ENCODE peak calls at places on chromosomes 5 and 9, in seven cellular contexts. H, S, R, M, Z, A and Y are unnamed samples.

GRCh38 chr9:110875275-110875674 is 163.0 kb downstream of the LPAR1 start:
- DNase-seq in H (no peak), R (peak; percentile 33), Z (no peak), S (no peak), A (peak; percentile 49), M (no peak), Y (no peak)

GRCh38 chr9:73813546-73813945 is 661.9 kb downstream of the ANXA1 start:
- DNase-seq in H (no peak), R (no peak), A (no peak), S (no peak), M (no peak), Z (no peak), Y (no peak)

GRCh38 chr5:38265546-38266179 is 7.3 kb downstream of the EGFLAM start:
- DNase-seq in A (peak; percentile 66), R (peak; percentile 73), Z (no peak), H (peak; percentile 61), S (no peak), M (peak; percentile 48), Y (peak; percentile 30)

GRCh38 chr5:83374547-83374946 is 97.0 kb upstream of the VCAN start:
- DNase-seq in M (no peak), A (no peak), Z (no peak), S (no peak), R (no peak), H (no peak), Y (peak; percentile 42)

GRCh38 chr9:134185536-134186011 is 21.2 kb upstream of the RNU6ATAC start:
- DNase-seq in S (no peak), R (no peak), Z (peak; percentile 5), M (no peak), A (peak; percentile 41), H (no peak), Y (no peak)

GRCh38 chr5:174726916-174727793 is 2.8 kb downstream of the MSX2 start:
- DNase-seq in R (no peak), H (no peak), S (no peak), Z (no peak), A (no peak), M (no peak), Y (no peak)

GRCh38 chr5:11181940-11182339 is 420.9 kb upstream of the DAP start:
- DNase-seq in H (no peak), R (no peak), M (no peak), Z (no peak), A (no peak), S (no peak), Y (no peak)

GRCh38 chr5:10220253-10220652 is 29.4 kb downstream of the ATPSCKMT start:
- DNase-seq in A (no peak), Z (no peak), R (no peak), H (no peak), S (no peak), M (no peak), Y (no peak)

GRCh38 chr9:6040077-6040476 is 24.7 kb upstream of the RANBP6 start:
- DNase-seq in S (no peak), A (no peak), H (no peak), Z (no peak), M (no peak), R (no peak), Y (no peak)

GRCh38 chr9:72471096-72471495 is 50.3 kb upstream of the TMC1 start:
- DNase-seq in R (no peak), Z (no peak), H (no peak), A (no peak), S (no peak), M (no peak), Y (no peak)

GRCh38 chr9:91896513-91897121 is 53.4 kb downstream of the ROR2 start:
- DNase-seq in M (no peak), H (peak; percentile 71), Z (no peak), R (no peak), S (no peak), A (no peak), Y (peak; percentile 77)

GRCh38 chr5:87401626-87402025 is 11.1 kb downstream of the CCNH start:
- DNase-seq in R (no peak), M (no peak), A (no peak), H (no peak), Z (no peak), S (no peak), Y (no peak)

GRCh38 chr5:175701797-175702196 is 43.9 kb downstream of the HRH2 start:
- DNase-seq in Z (no peak), R (no peak), H (peak; percentile 10), S (no peak), A (no peak), M (no peak), Y (no peak)

GRCh38 chr9:124770359-124771020 is 621 bp downstream of the NR6A1 start:
- DNase-seq in R (no peak), A (peak; percentile 93), Z (no peak), M (no peak), H (no peak), S (peak; percentile 30), Y (no peak)

GRCh38 chr9:69919461-69920061 is 98.9 kb downstream of the CFAP95 start:
- DNase-seq in A (peak; percentile 65), H (no peak), M (no peak), Z (no peak), S (no peak), R (no peak), Y (no peak)

GRCh38 chr9:90870646-90871326 is 69.2 kb downstream of the SYK start:
- DNase-seq in Z (no peak), M (no peak), A (no peak), R (peak; percentile 34), H (peak; percentile 38), S (peak; percentile 29), Y (no peak)

GRCh38 chr9:12735669-12736068 is 39.2 kb upstream of the LURAP1L start:
- DNase-seq in M (no peak), H (no peak), R (no peak), A (no peak), Z (no peak), S (no peak), Y (no peak)

GRCh38 chr5:40483316-40483715 is 196.4 kb upstream of the PTGER4 start:
- DNase-seq in A (no peak), Z (no peak), R (no peak), M (no peak), S (no peak), H (no peak), Y (no peak)

GRCh38 chr5:159345861-159346260 is 15.6 kb upstream of the IL12B start:
- DNase-seq in A (no peak), R (no peak), M (no peak), H (no peak), S (no peak), Z (no peak), Y (no peak)

GRCh38 chr9:35923927-35924763 is 14.9 kb downstream of the SPAAR start:
- DNase-seq in M (no peak), Z (no peak), A (no peak), S (no peak), H (no peak), R (no peak), Y (peak; percentile 74)

GRCh38 chr5:34685485-34686197 is 29.5 kb downstream of the RAI14 start:
- DNase-seq in R (no peak), M (no peak), A (peak; percentile 42), H (no peak), Z (no peak), S (no peak), Y (no peak)

GRCh38 chr9:113389451-113389850 is 11.6 kb downstream of the ALAD start:
- DNase-seq in M (no peak), Z (no peak), A (peak; percentile 13), R (no peak), H (no peak), S (no peak), Y (no peak)

GRCh38 chr9:113390192-113390960 is 10.7 kb downstream of the ALAD start:
- DNase-seq in S (no peak), A (peak; percentile 14), H (no peak), R (no peak), Z (no peak), M (no peak), Y (no peak)

GRCh38 chr9:113393281-113393680 is 7.8 kb downstream of the ALAD start:
- DNase-seq in S (no peak), R (no peak), A (no peak), Z (no peak), H (no peak), M (no peak), Y (no peak)

GRCh38 chr9:113388833-113389232 is 12.0 kb upstream of the HDHD3 start:
- DNase-seq in M (no peak), S (no peak), A (peak; percentile 18), R (no peak), Z (no peak), H (peak; percentile 94), Y (no peak)

DNA sequence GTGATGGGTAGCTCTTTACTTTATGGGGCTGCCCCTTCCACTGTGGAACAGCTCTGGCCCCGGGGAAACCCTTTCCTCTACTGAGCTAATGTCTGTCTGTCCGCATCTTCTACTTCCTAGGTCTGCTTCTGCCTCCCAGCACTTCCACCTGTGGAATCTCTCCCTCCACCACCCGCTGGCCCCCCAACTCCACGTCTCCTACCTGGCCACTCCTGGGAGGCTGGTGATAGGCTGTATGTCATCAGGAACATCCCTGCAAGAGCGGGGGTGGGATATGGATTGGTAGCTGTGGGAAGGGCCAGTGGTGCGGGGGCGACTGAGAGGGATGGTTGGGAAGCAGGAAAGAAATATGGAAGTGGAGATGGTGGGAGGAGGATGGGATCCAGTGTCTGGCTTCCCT is 9.2 kb downstream of the ALAD start:
- DNase-seq in Z (no peak), M (no peak), S (no peak), H (no peak), R (no peak), A (peak; percentile 18), Y (no peak)
- H3K36me3 ChIP-seq in Z (peaks cover 57% of the 10 kb centered on the region), M (no peaks in the 10 kb centered on the region), S (peaks cover 12% of the 10 kb centered on the region), H (peaks cover 89% of the 10 kb centered on the region), R (peaks cover 8% of the 10 kb centered on the region), A (peaks cover 3% of the 10 kb centered on the region), Y (no peaks in the 10 kb centered on the region)

GRCh38 chr9:131129183-131129582 is 3.8 kb downstream of the NUP214 start:
- DNase-seq in R (no peak), Z (no peak), A (no peak), H (no peak), M (no peak), S (no peak), Y (no peak)
- H3K36me3 ChIP-seq in R (peaks cover 29% of the 10 kb centered on the region), Z (peaks cover 48% of the 10 kb centered on the region), A (peaks cover 27% of the 10 kb centered on the region), H (peaks cover 70% of the 10 kb centered on the region), M (peaks cover 5% of the 10 kb centered on the region), S (peaks cover 56% of the 10 kb centered on the region), Y (no peaks in the 10 kb centered on the region)

DNA sequence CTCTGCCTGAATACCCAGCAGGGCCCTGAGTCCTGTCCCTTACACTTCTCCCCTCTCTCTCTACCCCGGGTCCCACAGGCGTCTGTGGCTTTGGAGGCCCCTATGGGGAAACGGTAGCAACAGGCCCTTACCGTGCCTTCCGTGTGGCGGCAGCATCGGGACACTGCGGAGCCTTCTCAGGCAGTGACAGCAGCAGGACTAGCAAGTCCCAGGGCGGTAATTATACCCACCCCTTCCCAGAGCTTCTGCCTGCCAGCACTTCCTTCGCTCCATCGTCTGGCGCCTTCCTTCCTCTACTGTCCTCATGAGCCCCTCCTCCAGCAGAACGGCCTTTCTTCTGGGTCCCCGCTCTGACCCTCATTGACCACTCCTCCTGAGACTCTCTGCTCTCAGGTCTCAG is 17.9 kb upstream of the PHF2 start:
- DNase-seq in S (no peak), A (peak; percentile 23), H (no peak), M (no peak), Z (no peak), R (no peak), Y (no peak)
- H3K36me3 ChIP-seq in S (peaks cover 47% of the 10 kb centered on the region), A (peaks cover 25% of the 10 kb centered on the region), H (peaks cover 93% of the 10 kb centered on the region), M (peaks cover 2% of the 10 kb centered on the region), Z (peaks cover 69% of the 10 kb centered on the region), R (peaks cover 42% of the 10 kb centered on the region), Y (no peaks in the 10 kb centered on the region)

DNA sequence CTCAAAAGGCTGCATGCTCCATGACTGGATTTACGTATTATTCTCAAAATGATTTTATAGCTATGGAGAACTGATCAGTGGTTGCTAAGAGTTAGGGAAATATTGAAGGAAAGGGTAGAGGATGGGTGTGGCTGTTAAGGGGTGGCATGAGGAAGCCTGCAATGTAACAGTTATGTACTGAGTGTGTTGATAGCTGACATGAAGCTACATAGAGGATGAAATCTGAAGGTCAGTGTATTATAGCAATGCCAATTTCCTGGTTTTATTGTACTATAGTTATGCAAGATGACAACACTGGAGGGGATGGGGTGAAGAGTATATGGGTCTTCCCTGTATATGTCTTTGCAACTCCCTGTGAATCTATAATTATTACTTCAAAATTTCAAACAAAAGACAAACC is 51.0 kb downstream of the TMEM245 start:
- DNase-seq in S (no peak), A (no peak), Z (no peak), H (no peak), M (no peak), R (no peak), Y (no peak)
- H3K36me3 ChIP-seq in S (peaks cover 13% of the 10 kb centered on the region), A (peaks cover 10% of the 10 kb centered on the region), Z (peaks cover 45% of the 10 kb centered on the region), H (peaks cover 89% of the 10 kb centered on the region), M (no peaks in the 10 kb centered on the region), R (peaks cover 41% of the 10 kb centered on the region), Y (no peaks in the 10 kb centered on the region)